ENCODE peak calls at places on chromosomes 1 and 21, in seven cellular contexts. W, E, Y, I, K, Z and U are unnamed samples.

GRCh38 chr1:153343811-153344717 is 4.6 kb downstream of the PGLYRP4 start:
- DNase-seq in W (no peak), E (no peak), Y (no peak), I (no peak), K (no peak), Z (no peak), U (no peak)

GRCh38 chr1:43039228-43040055 is 80.8 kb upstream of the SLC2A1 start:
- DNase-seq in W (no peak), E (no peak), Y (no peak), I (no peak), K (no peak), Z (no peak), U (no peak)

GRCh38 chr1:234973426-234974250 is 155.0 kb downstream of the TOMM20 start:
- DNase-seq in W (no peak), E (no peak), Y (no peak), I (no peak), K (no peak), Z (no peak), U (no peak)

GRCh38 chr21:26846036-26846931 is 1.1 kb upstream of the ADAMTS1 start:
- DNase-seq in W (peak), E (no peak), Y (peak), I (no peak), K (peak), Z (peak), U (peak)

GRCh38 chr1:193694741-193695140 is 508.3 kb upstream of the B3GALT2 start:
- DNase-seq in W (no peak), E (no peak), Y (no peak), I (no peak), K (no peak), Z (no peak), U (no peak)

GRCh38 chr21:34926784-34927548 is 122.1 kb downstream of the RUNX1 start:
- DNase-seq in W (no peak), E (no peak), Y (no peak), I (no peak), K (no peak), Z (peak), U (no peak)

GRCh38 chr1:159184201-159184600 is 12.8 kb downstream of the CADM3 start:
- DNase-seq in W (no peak), E (no peak), Y (no peak), I (no peak), K (no peak), Z (no peak), U (no peak)

GRCh38 chr21:33096426-33096825 is 26.5 kb downstream of the OLIG1 start:
- DNase-seq in W (no peak), E (no peak), Y (no peak), I (no peak), K (no peak), Z (no peak), U (no peak)

GRCh38 chr1:167717351-167717750 is 4.4 kb upstream of the MPZL1 start:
- DNase-seq in W (no peak), E (no peak), Y (no peak), I (no peak), K (no peak), Z (no peak), U (no peak)

GRCh38 chr1:73452522-73452921 is 745.5 kb downstream of the LRRIQ3 start:
- DNase-seq in W (no peak), E (no peak), Y (no peak), I (no peak), K (peak), Z (no peak), U (no peak)

GRCh38 chr1:79052829-79053449 is 46.4 kb upstream of the ADGRL4 start:
- DNase-seq in W (no peak), E (no peak), Y (no peak), I (no peak), K (no peak), Z (no peak), U (no peak)

GRCh38 chr1:101331794-101332193 is 95.0 kb downstream of the S1PR1 start:
- DNase-seq in W (no peak), E (no peak), Y (no peak), I (no peak), K (no peak), Z (no peak), U (no peak)

GRCh38 chr1:55635856-55636255 is 420.7 kb upstream of the USP24 start:
- DNase-seq in W (no peak), E (peak), Y (no peak), I (no peak), K (no peak), Z (peak), U (no peak)

GRCh38 chr1:55860816-55861519 is 645.8 kb upstream of the USP24 start:
- DNase-seq in W (no peak), E (no peak), Y (no peak), I (no peak), K (no peak), Z (peak), U (no peak)

GRCh38 chr1:11579506-11579905 is 74.7 kb downstream of the FBXO2 start:
- DNase-seq in W (no peak), E (no peak), Y (no peak), I (no peak), K (no peak), Z (no peak), U (no peak)